ENCODE peak calls at places on chromosomes 3 and 15, in six cellular contexts. B, H, Y, V, S and Q are unnamed samples.

GRCh38 chr3:135851201-135852061 is 114.1 kb upstream of the PPP2R3A start:
- DNase-seq in H (no peak), V (no peak), S (peak), Y (no peak), B (peak), Q (peak)

GRCh38 chr3:64109438-64109837 is 86.1 kb upstream of the PSMD6 start:
- DNase-seq in B (no peak), Y (no peak), S (no peak), V (peak), H (no peak), Q (peak)

GRCh38 chr3:184325269-184325668 is 10.9 kb downstream of the EIF4G1 start:
- DNase-seq in V (no peak), H (no peak), B (no peak), Y (no peak), S (no peak), Q (no peak)

GRCh38 chr15:72184165-72184811 is 13.3 kb downstream of the GRAMD2A start:
- DNase-seq in Y (no peak), V (peak), H (peak), B (peak), S (peak), Q (peak)

GRCh38 chr3:190865828-190866227 is 3.3 kb upstream of the GMNC start:
- DNase-seq in S (no peak), B (no peak), Y (no peak), V (no peak), H (peak), Q (peak)

GRCh38 chr3:57958642-57959406 is 49.4 kb upstream of the FLNB start:
- DNase-seq in Y (peak), B (no peak), V (peak), S (no peak), H (no peak), Q (no peak)

GRCh38 chr3:29486087-29486486 is 205.2 kb downstream of the RBMS3 start:
- DNase-seq in S (peak), V (peak), Y (no peak), H (peak), B (peak), Q (peak)

GRCh38 chr3:125023833-125024560 is 31.8 kb downstream of the HEG1 start:
- DNase-seq in B (no peak), V (no peak), Y (no peak), S (no peak), H (no peak), Q (no peak)

GRCh38 chr15:35514759-35515158 is 31.2 kb downstream of the DPH6 start:
- DNase-seq in V (peak), Y (no peak), S (peak), B (peak), H (no peak), Q (no peak)

GRCh38 chr15:87704276-87704675 is 552.3 kb downstream of the NTRK3 start:
- DNase-seq in H (no peak), B (no peak), S (no peak), Y (no peak), V (no peak), Q (no peak)

GRCh38 chr3:190038050-190038631 is 82.6 kb downstream of the P3H2 start:
- DNase-seq in Y (no peak), B (peak), H (no peak), S (peak), V (peak), Q (peak)

GRCh38 chr15:63277044-63277892 is at the start of gene APH1B:
- DNase-seq in B (peak), S (peak), H (peak), Y (peak), V (peak), Q (peak)

GRCh38 chr3:144770291-144770690 is 798.7 kb downstream of the DIPK2A start:
- DNase-seq in H (no peak), S (no peak), B (no peak), V (no peak), Y (no peak), Q (no peak)

GRCh38 chr15:71115567-71116351 is 488 bp downstream of the THSD4 start:
- DNase-seq in S (peak), H (peak), B (no peak), Y (peak), V (peak), Q (peak)
- TF ChIP-seq CTCF in S (no peak), H (no peak), B (peak), Y (no peak), V (no peak), Q (no peak)

GRCh38 chr3:10322355-10322715 is 1.4 kb upstream of the SEC13 start:
- DNase-seq in H (peak), Y (no peak), S (no peak), V (no peak), B (no peak), Q (peak)
- TF ChIP-seq CTCF in H (peak), Y (peak), S (peak), V (peak), B (peak), Q (peak)

GRCh38 chr15:60275624-60276023 is 122.2 kb downstream of the ANXA2 start:
- DNase-seq in B (no peak), V (no peak), Y (no peak), S (no peak), H (peak), Q (no peak)

GRCh38 chr15:60272623-60273022 is 125.2 kb downstream of the ANXA2 start:
- DNase-seq in V (no peak), B (no peak), S (no peak), H (peak), Y (no peak), Q (no peak)
- TF ChIP-seq CTCF in V (no peak), B (no peak), S (no peak), H (peak), Y (no peak), Q (no peak)

DNA sequence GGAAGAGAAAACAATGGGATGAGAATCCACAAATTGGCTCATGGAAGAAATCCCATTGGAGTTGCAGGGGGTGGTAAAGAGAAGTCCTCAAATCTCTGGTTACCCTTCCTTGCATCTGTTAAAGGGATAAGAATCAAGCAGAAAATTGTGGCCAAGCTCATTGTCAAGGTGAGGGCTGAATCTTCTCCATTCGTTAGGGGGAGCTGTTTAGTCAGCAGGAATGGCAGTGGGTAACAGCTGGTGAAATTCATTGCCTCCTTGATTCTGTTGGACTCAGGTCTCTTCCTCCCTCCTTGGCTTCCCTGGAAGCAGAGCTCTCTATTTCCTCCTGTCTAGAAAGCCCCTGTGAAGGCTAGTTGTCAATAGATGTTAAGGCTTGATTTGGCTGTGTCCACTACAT is 343.1 kb upstream of the SEMA6D start:
- DNase-seq in S (peak), Y (no peak), V (peak), B (peak), H (peak), Q (peak)
- TF ChIP-seq CTCF in S (peak), Y (no peak), V (peak), B (peak), H (peak), Q (peak)

DNA sequence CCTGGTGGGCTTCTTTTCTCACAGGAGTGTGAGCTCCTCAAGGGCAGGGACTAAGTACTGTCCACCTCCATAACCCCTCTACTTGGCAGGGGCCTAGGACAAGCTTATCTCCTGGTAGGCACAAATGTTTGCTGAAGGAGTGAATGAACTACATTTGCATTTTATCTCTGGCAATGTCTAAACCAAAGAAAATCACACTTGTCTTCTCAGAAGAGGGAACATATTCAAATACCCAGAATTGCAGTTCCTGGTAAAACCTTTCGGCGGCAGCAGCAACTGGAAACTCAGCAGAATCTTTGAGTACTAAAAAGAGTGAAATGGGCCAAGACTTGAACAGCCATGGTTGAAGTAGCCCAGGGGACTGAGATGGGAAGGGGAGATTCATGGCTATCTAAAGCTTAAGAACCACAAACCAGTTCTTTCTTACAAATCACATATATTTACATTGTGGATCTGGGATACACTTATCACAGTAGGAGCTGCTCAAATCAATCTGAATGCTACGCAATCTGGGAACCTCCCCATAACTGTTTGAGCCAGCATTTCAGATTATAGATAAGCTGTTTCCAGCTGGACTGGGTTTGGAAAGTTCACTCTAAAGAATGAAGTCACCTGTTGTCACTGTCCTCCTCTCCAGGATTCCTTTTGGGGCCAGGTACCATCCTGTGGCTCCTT is 18.7 kb upstream of the PTPN9 start:
- DNase-seq in Y (no peak), V (peak), S (no peak), B (no peak), H (peak), Q (peak)
- TF ChIP-seq CTCF in Y (peak), V (peak), S (peak), B (peak), H (peak), Q (peak)

DNA sequence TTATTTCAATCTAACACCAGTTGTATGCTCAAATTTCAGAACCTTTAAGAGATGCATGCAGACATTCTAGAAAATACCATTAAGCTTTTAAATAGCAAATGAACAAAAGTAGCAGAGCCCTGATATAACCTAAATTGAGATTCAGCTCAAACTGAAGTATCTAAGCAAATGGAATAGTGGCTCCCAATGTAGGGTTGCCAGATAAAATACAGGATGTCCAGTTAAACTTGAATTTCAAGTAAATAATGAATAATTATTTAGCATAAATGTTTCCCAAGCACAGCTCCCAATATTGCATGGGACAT is 171.1 kb upstream of the ATP11B start:
- DNase-seq in V (no peak), S (no peak), B (no peak), H (no peak), Y (no peak), Q (no peak)
- TF ChIP-seq CTCF in V (no peak), S (no peak), B (no peak), H (no peak), Y (no peak), Q (no peak)

DNA sequence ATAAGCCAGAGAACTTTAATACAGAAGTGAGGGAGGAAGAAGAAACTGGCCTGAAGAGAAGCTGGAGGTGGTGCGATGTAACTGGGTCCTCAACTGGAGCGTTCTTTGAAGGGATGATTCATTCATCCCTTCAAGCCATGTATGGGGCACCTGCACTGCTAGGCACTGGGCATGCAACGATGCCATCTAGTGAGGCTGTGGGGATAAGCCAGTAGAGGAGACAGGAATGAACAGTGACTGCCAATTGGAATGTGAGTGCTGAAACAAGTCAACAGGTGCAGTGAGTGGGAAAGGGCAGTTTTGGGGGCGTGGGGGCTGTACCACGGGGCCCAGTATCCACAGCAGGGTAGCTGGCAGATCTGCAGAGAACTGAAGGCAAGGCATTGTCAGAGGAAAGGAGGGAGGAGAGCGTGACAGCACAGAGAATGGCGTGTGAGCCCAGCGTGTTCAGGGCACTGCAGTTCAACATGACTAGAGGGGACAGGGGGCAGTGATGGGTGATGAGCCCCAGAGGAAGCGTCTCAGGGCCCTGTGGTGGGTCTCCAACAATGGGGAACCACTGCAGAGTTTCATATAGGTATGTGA is 3.8 kb upstream of the KIF23 start:
- DNase-seq in V (no peak), B (peak), H (peak), S (peak), Y (no peak), Q (peak)
- TF ChIP-seq CTCF in V (peak), B (peak), H (peak), S (peak), Y (no peak), Q (peak)

DNA sequence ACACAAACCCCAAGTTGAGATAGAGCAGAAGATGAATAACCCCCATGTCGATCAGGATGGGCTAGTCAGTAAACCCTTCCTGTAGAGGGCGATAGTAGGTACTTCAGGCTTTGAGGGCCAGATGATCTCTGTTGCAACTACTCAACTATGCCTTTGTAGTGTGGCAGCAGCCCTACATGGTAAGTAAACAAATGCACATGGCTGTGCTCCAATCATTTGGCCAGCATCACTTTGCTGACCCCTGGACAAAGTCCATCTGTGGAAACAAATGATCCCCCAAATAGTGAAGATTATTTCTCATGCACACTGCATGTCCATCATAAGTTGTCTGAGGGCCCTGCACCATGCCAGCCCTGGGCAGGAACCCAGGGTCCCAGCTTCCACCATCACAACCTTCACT is 402.2 kb upstream of the PROK2 start:
- DNase-seq in H (peak), V (no peak), S (no peak), B (no peak), Y (no peak), Q (no peak)
- TF ChIP-seq CTCF in H (peak), V (peak), S (peak), B (peak), Y (no peak), Q (no peak)

GRCh38 chr3:121885386-121885785 is 8.8 kb upstream of the SLC15A2 start:
- DNase-seq in Y (no peak), V (peak), H (no peak), S (no peak), B (no peak), Q (no peak)

GRCh38 chr3:121878411-121878810 is 15.8 kb upstream of the SLC15A2 start:
- DNase-seq in V (no peak), Y (no peak), B (no peak), H (no peak), S (no peak), Q (no peak)

DNA sequence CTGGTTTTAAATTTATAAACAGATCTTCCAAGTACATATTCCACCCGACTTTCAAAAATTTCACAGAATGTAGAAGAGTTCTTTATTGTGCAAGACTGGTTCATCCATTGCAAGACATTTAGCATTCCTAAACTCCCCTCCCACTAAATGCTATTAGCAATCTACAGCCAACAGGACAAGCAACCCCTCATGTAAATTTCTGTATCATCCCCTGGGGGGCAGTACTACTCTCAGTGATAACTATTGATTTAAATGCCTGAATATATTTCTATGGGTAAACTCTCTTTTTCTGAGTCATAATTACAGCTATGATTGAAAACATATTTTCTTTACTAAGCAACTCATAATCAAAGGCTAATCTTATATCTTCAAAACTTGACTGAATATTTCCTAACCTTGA is 10.7 kb upstream of the SLC15A2 start:
- DNase-seq in V (peak), B (peak), S (peak), Y (no peak), H (peak), Q (peak)
- TF ChIP-seq CTCF in V (peak), B (peak), S (peak), Y (no peak), H (peak), Q (peak)

GRCh38 chr15:101461097-101461496 is 28.4 kb downstream of the PCSK6 start:
- DNase-seq in H (no peak), Y (no peak), S (no peak), B (no peak), V (no peak), Q (no peak)
- TF ChIP-seq CTCF in H (no peak), Y (no peak), S (no peak), B (no peak), V (no peak), Q (no peak)